ENCODE peak calls at places on chromosomes 4 and X, in six cellular contexts. One of them, this sample, is unnamed.

GRCh38 chr4:122762520-122762919 is 30.0 kb downstream of the BBS12 start:
- DNase-seq in AG08396: no peak
- DNase-seq in progenitor cell of endocrine pancreas: no peak
- DNase-seq in heart right ventricle: peak; percentile 5
- DNase-seq in ACHN: no peak
- DNase-seq in hippocampal formation: no peak
- DNase-seq in this sample: no peak

GRCh38 chr4:95050980-95051688 is 293.4 kb downstream of the BMPR1B start:
- DNase-seq in hippocampal formation: peak; percentile 14
- DNase-seq in ACHN: no peak
- DNase-seq in heart right ventricle: no peak
- DNase-seq in progenitor cell of endocrine pancreas: no peak
- DNase-seq in AG08396: no peak
- DNase-seq in this sample: no peak

GRCh38 chr4:118280501-118281218 is 72.1 kb downstream of the PRSS12 start:
- DNase-seq in heart right ventricle: peak; percentile 25
- DNase-seq in AG08396: peak; percentile 39
- DNase-seq in ACHN: peak; percentile 64
- DNase-seq in hippocampal formation: no peak
- DNase-seq in progenitor cell of endocrine pancreas: no peak
- DNase-seq in this sample: peak; percentile 17

GRCh38 chr4:139656614-139657486 is 8.8 kb upstream of the MGST2 start:
- DNase-seq in heart right ventricle: peak; percentile 62
- DNase-seq in AG08396: peak; percentile 72
- DNase-seq in ACHN: peak; percentile 85
- DNase-seq in progenitor cell of endocrine pancreas: peak; percentile 49
- DNase-seq in hippocampal formation: peak; percentile 15
- DNase-seq in this sample: peak; percentile 42

GRCh38 chr4:27048350-27049100 is 187.9 kb downstream of the STIM2 start:
- DNase-seq in AG08396: peak; percentile 45
- DNase-seq in ACHN: peak; percentile 30
- DNase-seq in heart right ventricle: no peak
- DNase-seq in progenitor cell of endocrine pancreas: no peak
- DNase-seq in hippocampal formation: no peak
- DNase-seq in this sample: peak; percentile 26

GRCh38 chr4:30802622-30803323 is 82.6 kb downstream of the PCDH7 start:
- DNase-seq in AG08396: no peak
- DNase-seq in heart right ventricle: no peak
- DNase-seq in progenitor cell of endocrine pancreas: no peak
- DNase-seq in ACHN: no peak
- DNase-seq in hippocampal formation: no peak
- DNase-seq in this sample: peak; percentile 6

GRCh38 chrX:427812-428725 is 41.4 kb upstream of the PPP2R3B start:
- DNase-seq in progenitor cell of endocrine pancreas: peak; percentile 28
- DNase-seq in AG08396: peak; percentile 57
- DNase-seq in heart right ventricle: no peak
- DNase-seq in ACHN: no peak
- DNase-seq in hippocampal formation: no peak
- DNase-seq in this sample: no peak

GRCh38 chr4:52577285-52577968 is 81.7 kb downstream of the USP46 start:
- DNase-seq in hippocampal formation: no peak
- DNase-seq in heart right ventricle: no peak
- DNase-seq in ACHN: no peak
- DNase-seq in AG08396: no peak
- DNase-seq in progenitor cell of endocrine pancreas: no peak
- DNase-seq in this sample: no peak

GRCh38 chr4:15344041-15344440 is 83.8 kb upstream of the C1QTNF7 start:
- DNase-seq in AG08396: peak; percentile 50
- DNase-seq in progenitor cell of endocrine pancreas: no peak
- DNase-seq in hippocampal formation: no peak
- DNase-seq in heart right ventricle: no peak
- DNase-seq in ACHN: no peak
- DNase-seq in this sample: no peak

GRCh38 chr4:62243895-62244294 is 1043.8 kb downstream of the ADGRL3 start:
- DNase-seq in AG08396: no peak
- DNase-seq in heart right ventricle: no peak
- DNase-seq in progenitor cell of endocrine pancreas: no peak
- DNase-seq in hippocampal formation: no peak
- DNase-seq in ACHN: no peak
- DNase-seq in this sample: no peak

GRCh38 chrX:131763674-131764073 is 219.8 kb downstream of the OR13H1 start:
- DNase-seq in heart right ventricle: no peak
- DNase-seq in ACHN: no peak
- DNase-seq in hippocampal formation: no peak
- DNase-seq in progenitor cell of endocrine pancreas: no peak
- DNase-seq in AG08396: peak; percentile 25
- DNase-seq in this sample: no peak

GRCh38 chr4:169420291-169420690 is 149.5 kb upstream of the SH3RF1 start:
- DNase-seq in ACHN: no peak
- DNase-seq in heart right ventricle: no peak
- DNase-seq in AG08396: no peak
- DNase-seq in hippocampal formation: no peak
- DNase-seq in progenitor cell of endocrine pancreas: no peak
- DNase-seq in this sample: no peak

GRCh38 chr4:31084806-31085416 is 364.7 kb downstream of the PCDH7 start:
- DNase-seq in hippocampal formation: no peak
- DNase-seq in heart right ventricle: no peak
- DNase-seq in ACHN: no peak
- DNase-seq in AG08396: no peak
- DNase-seq in progenitor cell of endocrine pancreas: no peak
- DNase-seq in this sample: no peak

GRCh38 chr4:1011022-1011694 is at the start of gene FGFRL1:
- DNase-seq in AG08396: peak; percentile 98
- DNase-seq in heart right ventricle: peak; percentile 93
- DNase-seq in ACHN: peak; percentile 86
- DNase-seq in hippocampal formation: peak; percentile 63
- DNase-seq in progenitor cell of endocrine pancreas: peak; percentile 87
- DNase-seq in this sample: peak; percentile 90

GRCh38 chrX:53312946-53313745 is 31.8 kb upstream of the IQSEC2 start:
- DNase-seq in heart right ventricle: peak; percentile 38
- DNase-seq in AG08396: peak; percentile 80
- DNase-seq in progenitor cell of endocrine pancreas: peak; percentile 49
- DNase-seq in hippocampal formation: peak; percentile 9
- DNase-seq in ACHN: peak; percentile 23
- DNase-seq in this sample: peak; percentile 45